ENCODE peak calls at places on chromosomes 13 and 19, in six cellular contexts. I is dorsolateral prefrontal cortex, H is endodermal cell, P is thoracic aorta, Y is AG04449, N is fibroblast of mammary gland. Q is an unnamed sample.
A peak's percentile ranks its signal among the peaks of the same experiment; 100 is the strongest.

GRCh38 chr19:35048911-35049411 is 7.4 kb downstream of the HPN start:
- DNase-seq in I (peak; percentile 84), H (no peak), P (no peak), Y (no peak), N (no peak), Q (no peak)

GRCh38 chr19:45598267-45599011 is 3.6 kb downstream of the GPR4 start:
- DNase-seq in I (no peak), H (no peak), P (no peak), Y (no peak), N (peak; percentile 19), Q (no peak)

GRCh38 chr19:54094601-54095000 is 6.0 kb downstream of the OSCAR start:
- DNase-seq in I (no peak), H (no peak), P (no peak), Y (no peak), N (no peak), Q (no peak)

GRCh38 chr19:1259873-1260748 is 9.0 kb upstream of the CIRBP start:
- DNase-seq in I (no peak), H (no peak), P (no peak), Y (no peak), N (no peak), Q (no peak)

GRCh38 chr19:11737964-11738745 is 591 bp downstream of the ZNF823 start:
- DNase-seq in I (no peak), H (peak; percentile 82), P (peak; percentile 2), Y (no peak), N (peak; percentile 4), Q (no peak)

GRCh38 chr19:55231391-55232283 is 3.1 kb upstream of the TMEM86B start:
- DNase-seq in I (no peak), H (no peak), P (no peak), Y (no peak), N (no peak), Q (no peak)

GRCh38 chr19:5148794-5149190 is 179.9 kb downstream of the KDM4B start:
- DNase-seq in I (peak; percentile 38), H (no peak), P (no peak), Y (no peak), N (no peak), Q (no peak)

GRCh38 chr13:37715606-37716015 is 117.0 kb upstream of the POSTN start:
- DNase-seq in I (no peak), H (no peak), P (no peak), Y (peak; percentile 80), N (peak; percentile 68), Q (peak; percentile 21)

GRCh38 chr13:98909016-98909415 is 68.8 kb downstream of the DOCK9 start:
- DNase-seq in I (no peak), H (no peak), P (no peak), Y (no peak), N (peak; percentile 23), Q (no peak)

GRCh38 chr13:41327994-41328778 is 17.1 kb downstream of the NAA16 start:
- DNase-seq in I (no peak), H (no peak), P (no peak), Y (no peak), N (no peak), Q (no peak)

GRCh38 chr19:29645911-29646310 is 19.4 kb upstream of the PLEKHF1 start:
- DNase-seq in I (no peak), H (no peak), P (no peak), Y (no peak), N (peak; percentile 34), Q (no peak)

GRCh38 chr13:27997904-27998522 is 9.5 kb upstream of the URAD start:
- DNase-seq in I (no peak), H (peak; percentile 86), P (no peak), Y (no peak), N (peak; percentile 23), Q (no peak)

GRCh38 chr19:36032251-36033104 is at the start of gene CLIP3:
- DNase-seq in I (peak; percentile 80), H (peak; percentile 88), P (no peak), Y (no peak), N (peak; percentile 51), Q (peak; percentile 32)

GRCh38 chr13:99311137-99311536 is 3.9 kb upstream of the GPR183 start:
- DNase-seq in I (no peak), H (no peak), P (no peak), Y (no peak), N (peak; percentile 78), Q (no peak)

GRCh38 chr19:34171877-34172660 is at the start of gene LSM14A:
- DNase-seq in I (peak; percentile 71), H (peak; percentile 96), P (peak; percentile 68), Y (no peak), N (peak; percentile 88), Q (peak; percentile 78)

GRCh38 chr19:5969476-5969875 is 8.5 kb downstream of the RANBP3 start:
- DNase-seq in I (no peak), H (no peak), P (no peak), Y (no peak), N (no peak), Q (no peak)

GRCh38 chr13:98507060-98507797 is 69.7 kb downstream of the STK24 start:
- DNase-seq in I (no peak), H (peak; percentile 90), P (no peak), Y (no peak), N (peak; percentile 27), Q (no peak)

GRCh38 chr19:20964798-20965197 is 41.7 kb downstream of the ZNF85 start:
- DNase-seq in I (no peak), H (peak; percentile 65), P (no peak), Y (no peak), N (no peak), Q (no peak)

DNA sequence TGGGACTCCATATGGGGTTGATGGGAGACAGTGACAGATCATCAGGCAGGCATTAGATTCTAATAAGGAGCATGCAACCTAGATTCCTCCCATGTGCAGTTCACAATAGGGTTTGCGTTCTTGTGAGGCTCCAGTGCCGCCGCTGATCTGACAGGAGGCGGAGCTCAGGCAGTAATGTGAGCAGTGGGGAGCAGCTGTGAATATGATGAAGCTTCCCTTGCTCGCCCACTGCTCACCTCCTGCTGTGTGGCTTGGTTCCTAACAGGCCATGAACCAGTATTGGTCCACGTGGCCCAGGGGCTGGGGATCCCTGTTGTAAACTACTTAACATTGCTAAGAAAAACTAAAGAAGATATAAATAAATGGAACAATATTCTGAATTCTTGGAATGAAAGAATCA is 378.4 kb downstream of the KCNRG start:
- DNase-seq in I (no peak), H (peak; percentile 68), P (no peak), Y (no peak), N (peak; percentile 32), Q (no peak)
- H3K4me3 ChIP-seq in I (no peak overlapping the region), H (no peak overlapping the region), P (no peak overlapping the region), Y (no peak overlapping the region), N (no peak overlapping the region), Q (no peak overlapping the region)

DNA sequence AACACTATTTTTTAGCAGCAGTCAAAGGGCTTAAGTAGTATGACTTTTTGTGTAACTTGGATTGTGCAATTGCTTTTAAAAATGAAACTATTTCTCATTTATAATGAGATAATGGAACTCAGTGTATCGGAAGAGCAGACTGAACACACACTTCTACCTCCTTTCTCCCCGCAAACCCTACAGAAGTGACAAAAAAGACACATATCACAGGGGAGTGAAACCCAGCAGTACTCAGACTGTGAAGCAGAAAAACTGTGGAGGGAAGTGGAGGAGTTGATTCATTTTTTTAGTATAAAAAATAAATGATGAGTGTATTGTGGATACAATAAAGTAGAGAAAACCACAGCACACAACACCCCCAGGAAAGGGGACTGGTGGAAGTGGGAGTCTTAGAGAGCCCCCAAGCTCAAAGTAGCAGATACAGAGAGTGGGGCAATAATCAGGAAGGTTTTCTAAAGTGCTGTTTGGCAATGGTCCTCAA is 9.7 kb downstream of the LPAR6 start:
- DNase-seq in I (no peak), H (no peak), P (no peak), Y (no peak), N (peak; percentile 45), Q (no peak)
- H3K4me3 ChIP-seq in I (no peak overlapping the region), H (no peak overlapping the region), P (peak overlapping the region; percentile 43), Y (no peak overlapping the region), N (no peak overlapping the region), Q (no peak overlapping the region)

DNA sequence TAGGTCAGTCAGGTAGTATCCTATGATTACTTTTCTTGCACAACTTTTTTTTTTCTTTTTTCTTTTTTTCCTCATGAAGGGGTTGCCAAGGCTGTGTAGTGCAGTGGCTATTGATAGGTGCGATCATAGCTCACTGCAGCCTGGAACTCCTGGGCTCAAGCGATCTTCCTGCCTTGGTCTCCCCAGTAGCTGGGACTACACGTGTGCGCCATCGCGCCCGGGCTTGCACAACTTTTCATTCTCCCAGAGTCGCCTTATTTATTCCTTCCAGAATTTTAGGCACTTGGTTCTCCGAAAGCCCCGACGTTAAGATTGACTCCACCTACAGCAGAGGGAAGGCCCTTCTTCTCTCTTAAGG is 867 bp upstream of the ZNF613 start:
- DNase-seq in I (no peak), H (no peak), P (no peak), Y (no peak), N (no peak), Q (no peak)
- H3K4me3 ChIP-seq in I (peak overlapping the region; percentile 85), H (peak overlapping the region; percentile 90), P (peak overlapping the region; percentile 90), Y (peak overlapping the region; percentile 91), N (peak overlapping the region; percentile 98), Q (peak overlapping the region; percentile 93)

GRCh38 chr13:57311009-57311586 is 144.1 kb downstream of the PRR20E start:
- DNase-seq in I (no peak), H (peak; percentile 77), P (no peak), Y (no peak), N (no peak), Q (no peak)
- H3K4me3 ChIP-seq in I (no peak overlapping the region), H (no peak overlapping the region), P (no peak overlapping the region), Y (no peak overlapping the region), N (no peak overlapping the region), Q (no peak overlapping the region)

GRCh38 chr19:40596608-40597328 is 4.4 kb upstream of the LTBP4 start:
- DNase-seq in I (no peak), H (peak; percentile 89), P (no peak), Y (no peak), N (peak; percentile 53), Q (no peak)
- H3K4me3 ChIP-seq in I (no peak overlapping the region), H (no peak overlapping the region), P (peak overlapping the region; percentile 65), Y (peak overlapping the region; percentile 65), N (peak overlapping the region; percentile 29), Q (peak overlapping the region; percentile 69)

GRCh38 chr13:114283581-114283980 is 2.2 kb downstream of the UPF3A start:
- DNase-seq in I (no peak), H (no peak), P (no peak), Y (no peak), N (no peak), Q (no peak)
- H3K4me3 ChIP-seq in I (no peak overlapping the region), H (peak overlapping the region; percentile 10), P (no peak overlapping the region), Y (no peak overlapping the region), N (no peak overlapping the region), Q (no peak overlapping the region)

GRCh38 chr19:2306971-2307370 is 983 bp downstream of the LINGO3 start:
- DNase-seq in I (no peak), H (no peak), P (no peak), Y (no peak), N (no peak), Q (no peak)

GRCh38 chr19:2305974-2306806 is 1.8 kb downstream of the LINGO3 start:
- DNase-seq in I (no peak), H (no peak), P (no peak), Y (no peak), N (no peak), Q (no peak)

GRCh38 chr19:2307518-2308012 is 389 bp downstream of the LINGO3 start:
- DNase-seq in I (no peak), H (no peak), P (no peak), Y (no peak), N (no peak), Q (no peak)

GRCh38 chr19:2309734-2310362 is 1.9 kb upstream of the LINGO3 start:
- DNase-seq in I (no peak), H (no peak), P (no peak), Y (no peak), N (peak; percentile 61), Q (no peak)

GRCh38 chr19:2308114-2308556 is at the start of gene LINGO3:
- DNase-seq in I (no peak), H (no peak), P (no peak), Y (no peak), N (no peak), Q (no peak)
- H3K4me3 ChIP-seq in I (peak within 1 kb of the TSS; percentile 42), H (no peak within 1 kb of the TSS), P (peak within 1 kb of the TSS; percentile 47), Y (peak within 1 kb of the TSS; percentile 38), N (no peak within 1 kb of the TSS), Q (peak within 1 kb of the TSS; percentile 41)